ENCODE peak calls at places on chromosomes 4 and X, in seven cellular contexts. One of them, this sample, is unnamed.

GRCh38 chr4:40840255-40840984 is 90.7 kb downstream of the NSUN7 start:
- DNase-seq in tibial artery: no peak
- DNase-seq in GM13977: peak; percentile 46
- DNase-seq in Right ventricle myocardium superior: no peak
- DNase-seq in ACHN: no peak
- DNase-seq in MV-4-11: peak; percentile 72
- DNase-seq in smooth muscle cell of the brain vasculature: no peak
- DNase-seq in this sample: no peak

GRCh38 chr4:150578745-150579470 is 3.0 kb upstream of the MAB21L2 start:
- DNase-seq in tibial artery: no peak
- DNase-seq in GM13977: no peak
- DNase-seq in Right ventricle myocardium superior: no peak
- DNase-seq in ACHN: peak; percentile 61
- DNase-seq in MV-4-11: no peak
- DNase-seq in smooth muscle cell of the brain vasculature: no peak
- DNase-seq in this sample: no peak

GRCh38 chr4:98661356-98662054 is 3.1 kb upstream of the TSPAN5 start:
- DNase-seq in tibial artery: no peak
- DNase-seq in GM13977: no peak
- DNase-seq in Right ventricle myocardium superior: no peak
- DNase-seq in ACHN: no peak
- DNase-seq in MV-4-11: no peak
- DNase-seq in smooth muscle cell of the brain vasculature: no peak
- DNase-seq in this sample: no peak

GRCh38 chr4:109764376-109764775 is 34.5 kb upstream of the PLA2G12A start:
- DNase-seq in tibial artery: no peak
- DNase-seq in GM13977: no peak
- DNase-seq in Right ventricle myocardium superior: peak; percentile 53
- DNase-seq in ACHN: no peak
- DNase-seq in MV-4-11: no peak
- DNase-seq in smooth muscle cell of the brain vasculature: no peak
- DNase-seq in this sample: no peak

GRCh38 chr4:113256946-113257345 is 207.5 kb downstream of the ANK2 start:
- DNase-seq in tibial artery: no peak
- DNase-seq in GM13977: no peak
- DNase-seq in Right ventricle myocardium superior: no peak
- DNase-seq in ACHN: no peak
- DNase-seq in MV-4-11: no peak
- DNase-seq in smooth muscle cell of the brain vasculature: no peak
- DNase-seq in this sample: no peak

GRCh38 chr4:8306511-8307021 is 37.0 kb downstream of the HTRA3 start:
- DNase-seq in tibial artery: peak; percentile 65
- DNase-seq in GM13977: no peak
- DNase-seq in Right ventricle myocardium superior: peak; percentile 53
- DNase-seq in ACHN: no peak
- DNase-seq in MV-4-11: no peak
- DNase-seq in smooth muscle cell of the brain vasculature: no peak
- DNase-seq in this sample: no peak

GRCh38 chr4:151150821-151151580 is 51.6 kb downstream of the RPS3A start:
- DNase-seq in tibial artery: no peak
- DNase-seq in GM13977: no peak
- DNase-seq in Right ventricle myocardium superior: no peak
- DNase-seq in ACHN: no peak
- DNase-seq in MV-4-11: no peak
- DNase-seq in smooth muscle cell of the brain vasculature: no peak
- DNase-seq in this sample: no peak

GRCh38 chrX:47229427-47229826 is 3.4 kb upstream of the USP11 start:
- DNase-seq in tibial artery: no peak
- DNase-seq in GM13977: no peak
- DNase-seq in Right ventricle myocardium superior: no peak
- DNase-seq in ACHN: no peak
- DNase-seq in MV-4-11: no peak
- DNase-seq in smooth muscle cell of the brain vasculature: no peak
- DNase-seq in this sample: no peak

GRCh38 chrX:37405954-37406353 is 56.8 kb downstream of the PRRG1 start:
- DNase-seq in tibial artery: no peak
- DNase-seq in GM13977: no peak
- DNase-seq in Right ventricle myocardium superior: no peak
- DNase-seq in ACHN: no peak
- DNase-seq in MV-4-11: peak; percentile 34
- DNase-seq in smooth muscle cell of the brain vasculature: no peak
- DNase-seq in this sample: no peak

GRCh38 chrX:149074429-149074828 is 430.7 kb downstream of the IDS start:
- DNase-seq in tibial artery: no peak
- DNase-seq in GM13977: no peak
- DNase-seq in Right ventricle myocardium superior: peak; percentile 73
- DNase-seq in ACHN: no peak
- DNase-seq in MV-4-11: peak; percentile 1
- DNase-seq in smooth muscle cell of the brain vasculature: peak; percentile 36
- DNase-seq in this sample: peak; percentile 74

GRCh38 chr4:185512516-185512915 is 22.8 kb downstream of the PDLIM3 start:
- DNase-seq in tibial artery: no peak
- DNase-seq in GM13977: no peak
- DNase-seq in Right ventricle myocardium superior: no peak
- DNase-seq in ACHN: no peak
- DNase-seq in MV-4-11: no peak
- DNase-seq in smooth muscle cell of the brain vasculature: no peak
- DNase-seq in this sample: no peak

GRCh38 chr4:73311428-73311827 is 52.8 kb upstream of the ANKRD17 start:
- DNase-seq in tibial artery: no peak
- DNase-seq in GM13977: no peak
- DNase-seq in Right ventricle myocardium superior: no peak
- DNase-seq in ACHN: peak; percentile 51
- DNase-seq in MV-4-11: peak; percentile 29
- DNase-seq in smooth muscle cell of the brain vasculature: no peak
- DNase-seq in this sample: peak; percentile 13

GRCh38 chrX:132622130-132622529 is 133.3 kb upstream of the MBNL3 start:
- DNase-seq in tibial artery: no peak
- DNase-seq in GM13977: no peak
- DNase-seq in Right ventricle myocardium superior: no peak
- DNase-seq in ACHN: no peak
- DNase-seq in MV-4-11: peak; percentile 5
- DNase-seq in smooth muscle cell of the brain vasculature: no peak
- DNase-seq in this sample: peak; percentile 51

GRCh38 chr4:84493092-84493850 is 5.8 kb downstream of the NKX6-1 start:
- DNase-seq in tibial artery: no peak
- DNase-seq in GM13977: no peak
- DNase-seq in Right ventricle myocardium superior: no peak
- DNase-seq in ACHN: peak; percentile 41
- DNase-seq in MV-4-11: peak; percentile 19
- DNase-seq in smooth muscle cell of the brain vasculature: no peak
- DNase-seq in this sample: no peak

GRCh38 chrX:19740744-19741143 is 146.7 kb downstream of the SH3KBP1 start:
- DNase-seq in tibial artery: no peak
- DNase-seq in GM13977: no peak
- DNase-seq in Right ventricle myocardium superior: no peak
- DNase-seq in ACHN: no peak
- DNase-seq in MV-4-11: no peak
- DNase-seq in smooth muscle cell of the brain vasculature: no peak
- DNase-seq in this sample: no peak

GRCh38 chr4:112708772-112709171 is 71.8 kb downstream of the LARP7 start:
- DNase-seq in tibial artery: no peak
- DNase-seq in GM13977: no peak
- DNase-seq in Right ventricle myocardium superior: no peak
- DNase-seq in ACHN: no peak
- DNase-seq in MV-4-11: no peak
- DNase-seq in smooth muscle cell of the brain vasculature: no peak
- DNase-seq in this sample: no peak

GRCh38 chr4:38141808-38142500 is 181.8 kb downstream of the PTTG2 start:
- DNase-seq in tibial artery: no peak
- DNase-seq in GM13977: no peak
- DNase-seq in Right ventricle myocardium superior: no peak
- DNase-seq in ACHN: peak; percentile 12
- DNase-seq in MV-4-11: no peak
- DNase-seq in smooth muscle cell of the brain vasculature: no peak
- DNase-seq in this sample: no peak

GRCh38 chr4:83454626-83455025 is 997 bp downstream of the HELQ start:
- DNase-seq in tibial artery: no peak
- DNase-seq in GM13977: no peak
- DNase-seq in Right ventricle myocardium superior: no peak
- DNase-seq in ACHN: peak; percentile 0
- DNase-seq in MV-4-11: peak; percentile 11
- DNase-seq in smooth muscle cell of the brain vasculature: no peak
- DNase-seq in this sample: peak; percentile 19

GRCh38 chr4:4780634-4781287 is 78.7 kb upstream of the MSX1 start:
- DNase-seq in tibial artery: no peak
- DNase-seq in GM13977: no peak
- DNase-seq in Right ventricle myocardium superior: no peak
- DNase-seq in ACHN: no peak
- DNase-seq in MV-4-11: no peak
- DNase-seq in smooth muscle cell of the brain vasculature: no peak
- DNase-seq in this sample: no peak

GRCh38 chr4:87498446-87498900 is 30.7 kb downstream of the SPARCL1 start:
- DNase-seq in tibial artery: no peak
- DNase-seq in GM13977: peak; percentile 19
- DNase-seq in Right ventricle myocardium superior: no peak
- DNase-seq in ACHN: peak; percentile 5
- DNase-seq in MV-4-11: no peak
- DNase-seq in smooth muscle cell of the brain vasculature: no peak
- DNase-seq in this sample: no peak

GRCh38 chrX:10006770-10007169 is 39.6 kb downstream of the CLDN34 start:
- DNase-seq in tibial artery: no peak
- DNase-seq in GM13977: no peak
- DNase-seq in Right ventricle myocardium superior: no peak
- DNase-seq in ACHN: no peak
- DNase-seq in MV-4-11: no peak
- DNase-seq in smooth muscle cell of the brain vasculature: no peak
- DNase-seq in this sample: no peak

GRCh38 chrX:20205927-20206708 is 60.6 kb downstream of the RPS6KA3 start:
- DNase-seq in tibial artery: no peak
- DNase-seq in GM13977: peak; percentile 8
- DNase-seq in Right ventricle myocardium superior: peak; percentile 38
- DNase-seq in ACHN: no peak
- DNase-seq in MV-4-11: no peak
- DNase-seq in smooth muscle cell of the brain vasculature: no peak
- DNase-seq in this sample: no peak

GRCh38 chr4:156408749-156409148 is 455.1 kb upstream of the CTSO start:
- DNase-seq in tibial artery: no peak
- DNase-seq in GM13977: no peak
- DNase-seq in Right ventricle myocardium superior: no peak
- DNase-seq in ACHN: no peak
- DNase-seq in MV-4-11: no peak
- DNase-seq in smooth muscle cell of the brain vasculature: no peak
- DNase-seq in this sample: no peak